ENCODE peak calls at places on chromosome 13, in six cellular contexts. G, O, P, D, M and V are unnamed samples.

GRCh38 chr13:39768962-39769361 is 113.5 kb downstream of the COG6 start:
- DNase-seq in O (no peak), G (no peak), D (no peak), M (no peak), P (no peak), V (no peak)

GRCh38 chr13:23637813-23638212 is 67.6 kb downstream of the TNFRSF19 start:
- DNase-seq in G (no peak), M (no peak), P (no peak), D (peak), O (no peak), V (no peak)

GRCh38 chr13:48579167-48579918 is 46.5 kb upstream of the RCBTB2 start:
- DNase-seq in O (peak), P (no peak), G (no peak), D (no peak), M (no peak), V (no peak)

GRCh38 chr13:26968431-26969335 is 202.9 kb downstream of the USP12 start:
- DNase-seq in O (no peak), M (no peak), G (no peak), P (no peak), D (no peak), V (no peak)

GRCh38 chr13:111646464-111646855 is 326.0 kb downstream of the TEX29 start:
- DNase-seq in O (no peak), D (no peak), P (no peak), M (no peak), G (no peak), V (no peak)

GRCh38 chr13:34474469-34474868 is 467.6 kb upstream of the NBEA start:
- DNase-seq in O (no peak), D (no peak), M (no peak), P (no peak), G (no peak), V (no peak)

GRCh38 chr13:97660488-97661086 is 226.6 kb downstream of the RAP2A start:
- DNase-seq in D (no peak), M (no peak), G (no peak), O (no peak), P (peak), V (no peak)

GRCh38 chr13:100203696-100204367 is 114.9 kb downstream of the PCCA start:
- DNase-seq in O (peak), M (no peak), G (no peak), P (peak), D (no peak), V (no peak)

GRCh38 chr13:91398413-91399188 is at the start of gene GPC5:
- DNase-seq in O (peak), D (peak), M (peak), G (peak), P (peak), V (no peak)

DNA sequence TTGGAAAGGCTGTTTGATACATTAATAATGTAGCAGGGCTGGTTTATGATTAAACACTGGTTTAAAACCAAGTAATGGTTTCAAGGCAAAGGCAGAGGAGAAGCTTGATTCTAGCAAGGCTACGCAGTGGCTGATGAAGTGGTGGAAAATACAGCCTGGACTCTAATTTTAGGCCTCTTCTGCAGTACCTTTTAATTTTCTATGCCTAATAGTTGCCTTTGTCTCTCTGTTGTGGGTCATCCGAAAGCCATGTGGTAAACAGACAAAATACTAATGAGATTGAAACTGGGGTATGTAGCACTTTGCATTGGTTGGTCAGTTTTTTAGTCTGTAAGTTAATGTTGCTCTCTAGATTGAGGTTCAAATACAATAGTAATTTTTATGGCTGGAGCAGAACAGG is 3.3 kb downstream of the LMO7 start:
- DNase-seq in O (no peak), G (no peak), M (no peak), D (no peak), P (no peak), V (no peak)
- H3K4me3 ChIP-seq in O (no peak), G (no peak), M (no peak), D (no peak), P (no peak), V (no peak)

GRCh38 chr13:30804474-30804873 is 69.1 kb downstream of the ALOX5AP start:
- DNase-seq in D (no peak), G (no peak), O (no peak), P (no peak), M (no peak), V (no peak)
- TF ChIP-seq CTCF in D (peak), G (no peak), O (peak), P (peak), M (no peak), V (no peak)

GRCh38 chr13:106709509-106709908 is 141.6 kb upstream of the ARGLU1 start:
- DNase-seq in M (no peak), G (peak), O (no peak), P (peak), D (no peak), V (no peak)
- H3K4me3 ChIP-seq in M (no peak), G (no peak), O (no peak), P (no peak), D (no peak), V (no peak)

GRCh38 chr13:19590423-19590822 is 29.1 kb upstream of the TPTE2 start:
- DNase-seq in G (no peak), P (no peak), D (no peak), O (no peak), M (no peak), V (no peak)

GRCh38 chr13:19589312-19589711 is 28.0 kb upstream of the TPTE2 start:
- DNase-seq in O (no peak), P (no peak), M (no peak), D (no peak), G (no peak), V (no peak)

GRCh38 chr13:19596086-19596485 is 34.8 kb upstream of the TPTE2 start:
- DNase-seq in D (no peak), G (no peak), O (no peak), M (no peak), P (no peak), V (no peak)

GRCh38 chr13:19591864-19592263 is 30.5 kb upstream of the TPTE2 start:
- DNase-seq in P (no peak), O (no peak), G (no peak), M (no peak), D (no peak), V (no peak)

DNA sequence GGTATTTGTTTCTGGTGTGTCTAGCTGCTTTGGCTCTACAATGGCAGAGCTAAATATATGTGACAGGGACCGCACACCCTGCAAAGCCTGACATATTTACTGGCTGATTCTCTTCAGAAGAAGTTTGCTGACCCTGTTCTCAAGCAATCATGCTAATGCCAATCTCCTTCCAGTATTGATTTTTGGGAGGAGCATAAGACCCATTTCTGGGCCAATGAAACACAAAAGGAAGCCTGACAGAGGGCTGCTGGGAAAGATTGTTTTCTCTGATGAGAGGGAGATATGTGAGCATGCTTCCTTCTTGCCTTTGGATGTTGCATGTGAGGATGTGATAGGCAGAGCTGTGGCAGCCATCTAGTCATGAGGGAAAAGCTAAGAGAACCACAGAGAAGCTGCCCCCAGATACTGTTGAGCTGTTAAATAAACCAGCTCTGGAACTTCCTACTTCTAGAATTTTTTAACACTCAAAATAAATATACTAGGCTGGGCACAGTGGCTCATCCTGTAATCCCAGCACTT is 31.4 kb upstream of the TPTE2 start:
- DNase-seq in M (no peak), D (no peak), O (no peak), G (no peak), P (no peak), V (no peak)
- TF ChIP-seq CTCF in M (no peak), D (no peak), O (no peak), G (no peak), P (no peak), V (no peak)

GRCh38 chr13:21020176-21020575 is 41.2 kb downstream of the LATS2 start:
- DNase-seq in O (no peak), D (no peak), M (no peak), P (no peak), G (no peak), V (no peak)
- H3K4me3 ChIP-seq in O (no peak), D (no peak), M (no peak), P (no peak), G (no peak), V (no peak)

DNA sequence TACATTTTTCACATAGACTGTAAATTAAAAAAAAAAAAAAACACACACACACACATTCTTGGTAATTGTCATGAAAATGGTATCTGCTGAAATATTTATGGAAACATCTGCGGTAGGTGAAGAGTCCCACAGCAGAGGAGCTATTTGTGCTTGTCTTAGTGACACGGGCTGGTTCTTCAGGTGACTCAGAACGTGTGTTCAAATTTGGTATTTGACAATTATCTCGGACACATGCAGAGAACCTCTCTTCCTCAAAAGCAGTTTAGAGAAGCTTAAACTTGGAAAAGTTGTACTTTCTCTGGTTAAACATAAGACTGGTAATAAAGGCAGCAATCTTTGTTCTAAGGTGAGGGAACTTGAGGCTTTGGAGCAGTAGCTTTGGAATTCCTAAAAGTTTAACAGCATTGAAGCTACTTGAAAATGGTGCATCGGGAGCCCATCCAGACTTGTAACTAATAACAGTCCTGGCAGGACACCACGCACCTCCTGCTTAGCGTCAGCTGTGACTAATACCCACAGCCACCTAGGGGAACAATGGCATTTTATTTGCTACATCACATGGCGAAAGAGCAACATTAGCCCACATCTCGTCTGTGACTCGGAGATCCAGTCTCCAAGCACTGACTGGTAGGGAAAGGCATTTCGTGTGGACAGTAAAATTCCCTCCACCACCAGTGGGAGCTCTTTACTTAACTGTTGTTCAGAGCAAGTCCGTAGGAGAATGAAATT is 1505.1 kb upstream of the SLC10A2 start:
- DNase-seq in D (peak), M (peak), O (peak), G (peak), P (peak), V (peak)
- TF ChIP-seq CTCF in D (peak), M (peak), O (peak), G (peak), P (peak), V (peak)

GRCh38 chr13:113406321-113407102 is 42.6 kb upstream of the GRTP1 start:
- DNase-seq in M (no peak), D (peak), G (peak), P (no peak), O (no peak), V (no peak)

GRCh38 chr13:113407531-113408393 is 43.8 kb upstream of the GRTP1 start:
- DNase-seq in G (peak), M (no peak), P (no peak), O (no peak), D (peak), V (no peak)

GRCh38 chr13:113408562-113408961 is 44.6 kb upstream of the GRTP1 start:
- DNase-seq in D (no peak), O (no peak), M (no peak), G (peak), P (no peak), V (no peak)

GRCh38 chr13:113405481-113406300 is 41.8 kb upstream of the GRTP1 start:
- DNase-seq in P (no peak), M (no peak), O (no peak), G (peak), D (peak), V (no peak)

DNA sequence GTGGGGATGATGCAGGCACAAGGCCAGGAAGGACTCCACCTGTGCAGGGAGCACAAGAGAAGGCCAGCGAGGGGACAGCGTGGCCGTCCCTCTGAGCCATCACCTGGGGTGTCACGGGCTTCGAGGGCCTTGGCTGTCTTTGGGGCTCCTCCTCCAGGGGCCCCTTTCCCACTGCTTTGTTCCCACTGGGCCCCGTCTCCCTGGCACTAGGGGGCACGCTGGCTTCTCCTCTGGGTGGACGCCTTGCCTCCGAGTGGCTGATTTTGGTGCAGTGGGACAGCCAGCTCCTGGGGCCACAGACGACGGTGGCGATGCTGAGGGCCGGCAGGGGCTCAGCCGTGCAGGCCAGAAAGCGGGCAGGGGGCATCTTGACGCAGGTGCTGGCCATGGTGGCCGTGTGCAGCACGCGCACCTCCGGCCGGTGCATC is 43.2 kb upstream of the GRTP1 start:
- DNase-seq in D (no peak), P (no peak), M (no peak), G (peak), O (no peak), V (no peak)
- H3K4me3 ChIP-seq in D (no peak), P (no peak), M (no peak), G (no peak), O (no peak), V (no peak)

DNA sequence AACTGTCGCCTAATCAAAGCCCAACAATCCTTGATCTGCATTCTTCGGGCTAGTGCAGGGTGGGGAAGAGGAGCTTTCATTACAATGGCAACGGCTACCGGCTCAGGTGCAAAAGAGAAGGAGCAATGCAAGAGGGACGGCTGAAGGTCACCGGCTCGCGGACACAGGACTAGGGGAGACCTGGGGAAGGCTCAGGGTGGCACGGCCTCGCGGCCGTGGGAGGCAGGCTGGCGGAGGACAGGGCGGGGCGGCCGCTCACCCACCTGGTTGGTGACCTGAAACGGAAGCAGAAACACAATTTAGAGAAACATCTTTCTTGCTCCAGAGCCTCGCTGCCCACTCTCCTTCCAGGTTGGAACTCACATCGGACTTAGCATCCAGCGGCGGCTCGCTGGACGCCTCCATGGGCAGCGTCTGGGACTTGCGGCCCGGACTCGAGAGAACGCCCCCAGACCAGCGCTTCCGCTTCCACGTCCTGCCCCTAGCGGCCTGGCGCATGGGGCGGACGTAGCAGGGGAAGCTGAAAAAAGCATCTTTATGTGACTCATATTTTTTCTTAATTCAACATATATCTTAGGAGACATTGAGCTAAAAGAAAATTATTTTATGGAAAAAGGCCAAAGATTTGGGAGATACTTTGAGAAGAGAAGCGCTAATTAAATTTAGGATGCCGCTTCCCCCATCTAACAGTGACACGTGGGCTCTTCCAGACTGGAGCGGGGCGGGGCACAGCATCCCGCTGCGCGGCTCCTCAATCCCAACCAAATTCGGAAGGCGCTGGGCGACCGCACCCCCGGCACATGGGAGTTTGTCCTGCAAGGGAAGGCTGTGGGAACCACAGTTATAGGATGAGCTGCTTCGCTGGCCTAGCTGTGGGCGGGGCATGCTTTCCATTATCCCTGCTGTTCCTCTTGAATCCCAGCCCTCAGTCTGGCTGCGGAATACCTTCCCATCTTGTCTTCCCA is at the start of gene COMMD6:
- DNase-seq in O (peak), D (peak), M (peak), G (peak), P (peak), V (peak)
- TF ChIP-seq CTCF in O (peak), D (peak), M (no peak), G (peak), P (peak), V (no peak)

GRCh38 chr13:74115138-74115537 is 19.1 kb downstream of the KLF12 start:
- DNase-seq in O (peak), D (no peak), G (no peak), P (peak), M (no peak), V (no peak)
- H3K4me3 ChIP-seq in O (no peak), D (no peak), G (no peak), P (no peak), M (no peak), V (no peak)